ENCODE peak calls at places on chromosomes 7 and 10, in four cellular contexts. C is HCT116, U is sigmoid colon, B is stomach. I is an unnamed sample.
A peak's percentile ranks its signal among the peaks of the same experiment; 100 is the strongest.

GRCh38 chr7:89332026-89332425 is 536.5 kb upstream of the TEX47 start:
- DNase-seq in B (no peak), C (no peak), U (no peak), I (no peak)

GRCh38 chr10:2979267-2979660 is 88.1 kb upstream of the PFKP start:
- DNase-seq in U (no peak), B (no peak), C (no peak), I (no peak)

GRCh38 chr10:110416776-110417732 is 80.7 kb upstream of the DUSP5 start:
- DNase-seq in C (no peak), B (peak; percentile 71), U (no peak), I (no peak)

GRCh38 chr7:121798896-121799295 is 74.1 kb upstream of the PTPRZ1 start:
- DNase-seq in B (no peak), C (no peak), U (no peak), I (no peak)

GRCh38 chr7:77651544-77652162 is 44.6 kb upstream of the RSBN1L start:
- DNase-seq in U (no peak), C (peak; percentile 13), B (no peak), I (no peak)

GRCh38 chr7:28490831-28491230 is 78.5 kb downstream of the CREB5 start:
- DNase-seq in C (no peak), B (no peak), U (no peak), I (no peak)

GRCh38 chr7:47394751-47395252 is 187.1 kb downstream of the TNS3 start:
- DNase-seq in B (peak; percentile 25), U (peak; percentile 57), C (no peak), I (no peak)

GRCh38 chr7:446289-446935 is 73.2 kb downstream of the PDGFA start:
- DNase-seq in U (no peak), B (no peak), C (no peak), I (no peak)

GRCh38 chr10:7950981-7951847 is 103.3 kb upstream of the GATA3 start:
- DNase-seq in B (no peak), U (no peak), C (no peak), I (no peak)

GRCh38 chr7:30800785-30801252 is 29.6 kb downstream of the MINDY4 start:
- DNase-seq in C (peak; percentile 29), U (peak; percentile 90), B (peak; percentile 52), I (peak; percentile 40)

GRCh38 chr10:18368681-18369080 is 228.5 kb downstream of the CACNB2 start:
- DNase-seq in C (no peak), U (no peak), B (no peak), I (no peak)

GRCh38 chr7:112036071-112036470 is 170.1 kb downstream of the DOCK4 start:
- DNase-seq in U (no peak), C (no peak), B (no peak), I (no peak)

GRCh38 chr10:18594574-18595156 is 56.7 kb downstream of the NSUN6 start:
- DNase-seq in B (no peak), U (no peak), C (no peak), I (no peak)

GRCh38 chr7:129781128-129781855 is 169.8 kb downstream of the NRF1 start:
- DNase-seq in U (no peak), C (peak; percentile 7), B (no peak), I (no peak)

GRCh38 chr10:99630439-99630838 is 10.2 kb upstream of the SLC25A28 start:
- DNase-seq in C (peak; percentile 26), B (peak; percentile 58), U (no peak), I (no peak)

GRCh38 chr10:96272256-96272985 is 1.1 kb upstream of the BLNK start:
- DNase-seq in B (no peak), C (no peak), U (no peak), I (no peak)

GRCh38 chr10:74635655-74636054 is 190.7 kb upstream of the KAT6B start:
- DNase-seq in B (no peak), U (no peak), C (no peak), I (no peak)

GRCh38 chr7:27184342-27185012 is 555 bp downstream of the HOXA11 start:
- DNase-seq in B (peak; percentile 34), U (peak; percentile 85), C (no peak), I (no peak)

GRCh38 chr7:137454169-137455166 is 110.9 kb upstream of the PTN start:
- DNase-seq in U (peak; percentile 92), B (no peak), C (no peak), I (no peak)

GRCh38 chr7:45039106-45039505 is 39.1 kb downstream of the CCM2 start:
- DNase-seq in U (no peak), B (no peak), C (no peak), I (no peak)

GRCh38 chr7:5495581-5496375 is 72.1 kb upstream of the TNRC18 start:
- DNase-seq in B (peak; percentile 89), C (no peak), U (peak; percentile 95), I (no peak)

GRCh38 chr7:55189447-55189760 is 170.6 kb downstream of the EGFR start:
- DNase-seq in B (no peak), C (no peak), U (no peak), I (no peak)

GRCh38 chr7:16271355-16271754 is 150.0 kb downstream of the CRPPA start:
- DNase-seq in B (no peak), U (no peak), C (no peak), I (no peak)

GRCh38 chr10:132319853-132320669 is 11.9 kb upstream of the LRRC27 start:
- DNase-seq in B (no peak), U (no peak), C (no peak), I (no peak)

GRCh38 chr7:158771213-158771817 is 58.0 kb downstream of the ESYT2 start:
- DNase-seq in C (no peak), B (no peak), U (no peak), I (no peak)

GRCh38 chr7:152492952-152493351 is 57.1 kb upstream of the KMT2C start:
- DNase-seq in B (no peak), U (no peak), C (no peak), I (no peak)

GRCh38 chr10:26385443-26385842 is 52.7 kb upstream of the APBB1IP start:
- DNase-seq in U (no peak), B (no peak), C (no peak), I (no peak)

GRCh38 chr10:131860806-131861440 is 39.9 kb upstream of the PPP2R2D start:
- DNase-seq in C (no peak), U (peak; percentile 29), B (no peak), I (no peak)

GRCh38 chr10:70925377-70926214 is 37.2 kb upstream of the PCBD1 start:
- DNase-seq in B (peak; percentile 55), C (no peak), U (no peak), I (no peak)

GRCh38 chr10:13987472-13987871 is 343.3 kb downstream of the FRMD4A start:
- DNase-seq in U (no peak), B (no peak), C (no peak), I (no peak)

GRCh38 chr7:11166051-11166450 is 192.4 kb downstream of the PHF14 start:
- DNase-seq in B (no peak), C (no peak), U (no peak), I (no peak)

GRCh38 chr7:80876894-80877414 is 41.9 kb downstream of the SEMA3C start:
- DNase-seq in U (no peak), C (peak; percentile 36), B (no peak), I (no peak)

GRCh38 chr7:132049462-132050304 is 493.3 kb upstream of the PODXL start:
- DNase-seq in U (no peak), C (peak; percentile 16), B (peak; percentile 50), I (no peak)

GRCh38 chr7:23000597-23001360 is 13.2 kb downstream of the HYCC1 start:
- DNase-seq in U (no peak), C (no peak), B (no peak), I (no peak)

GRCh38 chr10:117830832-117831231 is 215.9 kb downstream of the RAB11FIP2 start:
- DNase-seq in U (no peak), C (no peak), B (no peak), I (no peak)

GRCh38 chr7:155255660-155256059 is 42.0 kb upstream of the INSIG1 start:
- DNase-seq in U (no peak), C (no peak), B (no peak), I (no peak)

GRCh38 chr7:155255071-155255470 is 42.6 kb upstream of the INSIG1 start:
- DNase-seq in C (no peak), B (no peak), U (no peak), I (no peak)

GRCh38 chr7:155252958-155253501 is 44.6 kb upstream of the INSIG1 start:
- DNase-seq in C (no peak), U (no peak), B (peak; percentile 33), I (no peak)

GRCh38 chr7:155252388-155252957 is 45.2 kb upstream of the INSIG1 start:
- DNase-seq in C (no peak), U (no peak), B (no peak), I (no peak)

DNA sequence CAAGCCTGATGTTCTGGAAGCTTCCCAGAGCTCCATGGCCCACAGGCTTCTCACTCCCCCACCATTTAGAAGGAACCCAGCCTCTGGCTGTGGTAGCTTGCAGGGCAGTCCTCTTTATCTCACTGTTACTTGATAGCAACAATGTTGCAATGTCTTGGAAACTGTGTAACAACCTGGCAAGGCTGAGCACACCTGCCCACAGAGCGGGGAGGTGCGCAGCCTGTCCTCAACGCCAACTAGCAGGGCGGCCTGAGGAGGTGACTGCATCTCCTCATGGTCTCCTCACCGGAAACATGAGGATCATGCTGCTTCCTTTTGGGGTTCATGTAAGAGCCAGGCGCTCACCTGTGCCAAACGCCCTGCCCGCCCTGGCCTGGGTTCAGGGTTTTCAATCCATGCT is 43.7 kb upstream of the INSIG1 start:
- DNase-seq in U (no peak), C (no peak), B (peak; percentile 70), I (no peak)
- TF ChIP-seq CTCF in U (no peak), C (no peak), B (no peak), I (no peak)

DNA sequence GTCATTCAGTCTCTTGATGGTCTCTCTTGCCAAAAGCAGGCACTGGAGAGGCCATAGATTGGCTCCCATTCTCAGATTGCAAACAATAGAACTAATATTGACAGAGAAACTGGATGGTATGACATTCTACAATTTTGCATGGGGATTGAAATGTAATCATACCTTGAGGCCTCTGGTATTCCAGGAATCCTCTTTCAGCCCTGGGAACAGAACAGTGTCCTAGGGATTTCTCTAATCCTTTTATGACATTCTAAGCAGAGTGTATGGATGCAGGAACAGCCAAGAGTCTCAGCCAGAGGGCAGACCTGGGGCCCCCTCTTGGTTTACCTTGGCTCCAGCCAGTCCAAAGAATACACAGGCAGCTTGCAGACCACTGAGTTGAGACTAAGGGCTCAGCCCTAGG is 206.4 kb downstream of the KCNMA1 start:
- DNase-seq in B (no peak), U (no peak), C (no peak), I (no peak)
- TF ChIP-seq POLR2AphosphoS5 in B (no peak), U (no peak), C (no peak), I (no peak)

DNA sequence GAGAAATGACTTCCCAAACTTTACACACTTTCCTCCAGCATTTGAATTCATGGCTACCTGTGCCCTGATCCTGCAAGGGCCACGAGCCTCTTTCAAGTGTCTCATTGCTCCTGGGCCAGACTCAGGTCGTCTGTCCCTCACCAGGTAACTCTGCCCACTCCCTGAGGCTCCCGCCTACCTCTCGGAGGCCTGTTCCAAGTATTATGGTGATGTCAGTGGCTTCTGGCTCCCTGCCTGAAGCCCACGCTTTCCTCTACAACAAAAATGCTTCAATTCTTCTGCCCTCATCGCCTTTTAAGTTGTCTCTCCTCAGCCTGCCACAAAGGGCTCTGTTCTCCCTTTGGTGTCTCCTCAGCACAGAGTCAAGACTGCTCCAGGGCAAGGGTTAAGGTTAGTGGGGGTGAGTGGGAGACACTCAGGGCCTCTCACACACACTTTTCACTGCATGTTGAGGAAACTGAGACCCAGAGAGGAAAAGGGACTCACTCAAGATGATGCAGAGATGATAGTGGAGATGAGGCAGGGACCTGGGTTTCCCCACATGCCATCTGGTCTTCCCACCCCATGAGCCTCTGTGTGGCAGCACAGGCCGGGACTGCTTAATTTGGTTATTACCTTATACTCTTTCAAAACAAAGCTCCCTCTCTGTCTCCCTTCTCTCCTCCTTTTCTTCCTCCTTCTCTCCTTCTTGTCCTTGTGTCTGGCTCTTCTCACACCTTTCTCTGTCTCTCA is 28.3 kb upstream of the EGR2 start:
- DNase-seq in C (no peak), B (no peak), U (no peak), I (no peak)
- TF ChIP-seq CTCF in C (no peak), B (no peak), U (no peak), I (no peak)

GRCh38 chr10:373015-373414 is 237.8 kb downstream of the ZMYND11 start:
- DNase-seq in B (no peak), U (no peak), C (no peak), I (no peak)
- TF ChIP-seq POLR2AphosphoS5 in B (no peak), U (no peak), C (no peak), I (no peak)

I was measured in vagina.